ENCODE peak calls at places on chromosome 10, in ten cellular contexts. L, Q, O, H, R, B, K, A, V and P are unnamed samples.

GRCh38 chr10:70579234-70580002 is 23.1 kb downstream of the PRF1 start:
- DNase-seq in L (no peak), Q (no peak), O (no peak), H (no peak), R (no peak), B (no peak), K (peak; percentile 58), A (no peak), V (no peak), P (no peak)

GRCh38 chr10:62814901-62815372 is 1.2 kb downstream of the EGR2 start:
- DNase-seq in L (peak; percentile 22), Q (no peak), O (no peak), H (no peak), R (peak; percentile 38), B (no peak), K (peak; percentile 4), A (peak; percentile 44), V (no peak), P (no peak)

GRCh38 chr10:37679465-37679864 is 177.9 kb downstream of the ZNF248 start:
- DNase-seq in L (no peak), Q (no peak), O (no peak), H (no peak), R (no peak), B (no peak), K (no peak), A (no peak), V (no peak), P (no peak)

GRCh38 chr10:117925369-117925768 is 121.4 kb downstream of the RAB11FIP2 start:
- DNase-seq in L (no peak), Q (no peak), O (no peak), H (no peak), R (no peak), B (no peak), K (no peak), A (no peak), V (no peak), P (no peak)

GRCh38 chr10:58266003-58266825 is 1.5 kb downstream of the IPMK start:
- DNase-seq in L (no peak), Q (no peak), O (no peak), H (no peak), R (no peak), B (no peak), K (peak; percentile 81), A (no peak), V (no peak), P (no peak)

GRCh38 chr10:91420868-91421267 is 10.7 kb downstream of the HECTD2 start:
- DNase-seq in L (no peak), Q (no peak), O (no peak), H (no peak), R (no peak), B (no peak), K (peak; percentile 80), A (no peak), V (no peak), P (no peak)

GRCh38 chr10:130127612-130128607 is 8.3 kb upstream of the GLRX3 start:
- DNase-seq in L (peak; percentile 19), Q (peak; percentile 48), O (peak; percentile 55), H (no peak), R (peak; percentile 43), B (no peak), K (peak; percentile 74), A (peak; percentile 77), V (no peak), P (no peak)

GRCh38 chr10:104766341-104766740 is 125.3 kb downstream of the SORCS3 start:
- DNase-seq in L (no peak), Q (no peak), O (no peak), H (no peak), R (no peak), B (no peak), K (peak; percentile 21), A (no peak), V (no peak), P (no peak)

GRCh38 chr10:97273700-97274099 is 18.7 kb downstream of the ARHGAP19 start:
- DNase-seq in L (no peak), Q (no peak), O (no peak), H (no peak), R (no peak), B (no peak), K (no peak), A (no peak), V (no peak), P (no peak)

GRCh38 chr10:122503004-122503403 is 41.7 kb downstream of the HTRA1 start:
- DNase-seq in L (no peak), Q (no peak), O (no peak), H (no peak), R (no peak), B (no peak), K (no peak), A (no peak), V (no peak), P (no peak)

GRCh38 chr10:91410638-91411367 is 659 bp downstream of the HECTD2 start:
- DNase-seq in L (no peak), Q (no peak), O (peak; percentile 8), H (no peak), R (no peak), B (no peak), K (peak; percentile 44), A (no peak), V (peak; percentile 33), P (no peak)

GRCh38 chr10:11468126-11468742 is 143.2 kb downstream of the USP6NL start:
- DNase-seq in L (no peak), Q (no peak), O (no peak), H (no peak), R (no peak), B (no peak), K (peak; percentile 31), A (no peak), V (no peak), P (no peak)

GRCh38 chr10:24866615-24867583 is 85.5 kb downstream of the PRTFDC1 start:
- DNase-seq in L (no peak), Q (peak; percentile 42), O (peak; percentile 56), H (peak; percentile 31), R (peak; percentile 74), B (no peak), K (peak; percentile 85), A (peak; percentile 13), V (no peak), P (peak; percentile 12)

GRCh38 chr10:46217749-46218453 is 68.9 kb upstream of the ANTXRL start:
- DNase-seq in L (no peak), Q (no peak), O (no peak), H (no peak), R (no peak), B (no peak), K (no peak), A (no peak), V (no peak), P (no peak)

GRCh38 chr10:49594594-49594993 is 15.5 kb upstream of the SLC18A3 start:
- DNase-seq in L (no peak), Q (peak; percentile 24), O (peak; percentile 49), H (no peak), R (no peak), B (no peak), K (peak; percentile 67), A (peak; percentile 70), V (peak; percentile 22), P (peak; percentile 30)

GRCh38 chr10:62244785-62245595 is 23.7 kb downstream of the RTKN2 start:
- DNase-seq in L (peak; percentile 16), Q (peak; percentile 54), O (peak; percentile 35), H (no peak), R (no peak), B (no peak), K (peak; percentile 79), A (no peak), V (peak; percentile 27), P (no peak)